ENCODE peak calls at places on chromosomes 13 and 19, in nine cellular contexts. K is uterus; N is PC-9; W is AG04450; A is psoas muscle; L is Caco-2; V is stomach; P is HL-60; C is CD8-positive, alpha-beta memory T cell. B is an unnamed sample. For H3K27me3, the result is how much of the 10 kb centered on the place peaks cover.

GRCh38 chr13:97308735-97309429 is 86.7 kb downstream of the MBNL2 start:
- DNase-seq in L (no peak), K (no peak), N (no peak), W (no peak), P (no peak), A (no peak), C (no peak), V (no peak), B (no peak)

GRCh38 chr13:110415669-110416068 is 108.6 kb downstream of the COL4A2 start:
- DNase-seq in A (no peak), V (no peak), P (no peak), C (no peak), K (peak), L (peak), N (peak), W (no peak), B (no peak)

GRCh38 chr19:45469835-45470146 is 2.0 kb downstream of the FOSB start:
- DNase-seq in L (peak), A (no peak), N (no peak), P (peak), K (no peak), V (peak), W (no peak), C (no peak), B (no peak)

GRCh38 chr13:51243832-51244231 is 21.6 kb downstream of the FAM124A start:
- DNase-seq in A (no peak), N (no peak), W (no peak), V (no peak), L (no peak), C (no peak), P (no peak), K (no peak), B (no peak)

GRCh38 chr13:23608704-23609413 is 38.6 kb downstream of the TNFRSF19 start:
- DNase-seq in A (peak), N (no peak), V (no peak), P (no peak), W (no peak), K (peak), C (no peak), L (no peak), B (no peak)

GRCh38 chr19:1446713-1447564 is 3.0 kb upstream of the APC2 start:
- DNase-seq in L (no peak), P (no peak), C (no peak), A (no peak), N (no peak), W (no peak), V (no peak), K (no peak), B (no peak)

GRCh38 chr19:1516395-1516753 is 3.6 kb upstream of the ADAMTSL5 start:
- DNase-seq in N (no peak), L (no peak), K (no peak), C (no peak), V (no peak), A (no peak), P (no peak), W (no peak), B (no peak)

GRCh38 chr19:43430142-43430710 is 15.5 kb downstream of the TEX101 start:
- DNase-seq in K (no peak), W (no peak), L (peak), V (no peak), A (no peak), N (peak), P (no peak), C (no peak), B (no peak)

GRCh38 chr19:48396871-48397176 is 3.4 kb downstream of the GRIN2D start:
- DNase-seq in L (no peak), P (no peak), V (no peak), C (no peak), W (no peak), A (no peak), N (no peak), K (no peak), B (no peak)

GRCh38 chr19:42284066-42284501 is 15.0 kb downstream of the CIC start:
- DNase-seq in N (peak), P (peak), W (peak), V (peak), K (peak), A (peak), L (peak), C (peak), B (peak)

GRCh38 chr19:42282036-42282762 is 13.1 kb downstream of the CIC start:
- DNase-seq in N (no peak), K (no peak), A (no peak), C (no peak), V (no peak), L (no peak), W (no peak), P (no peak), B (peak)

GRCh38 chr19:42281175-42282035 is 12.4 kb downstream of the CIC start:
- DNase-seq in A (peak), W (no peak), V (no peak), K (peak), N (peak), P (peak), L (peak), C (no peak), B (peak)

GRCh38 chr19:42283248-42284065 is 14.4 kb downstream of the CIC start:
- DNase-seq in A (peak), P (peak), K (peak), L (peak), C (peak), V (peak), W (peak), N (peak), B (peak)

DNA sequence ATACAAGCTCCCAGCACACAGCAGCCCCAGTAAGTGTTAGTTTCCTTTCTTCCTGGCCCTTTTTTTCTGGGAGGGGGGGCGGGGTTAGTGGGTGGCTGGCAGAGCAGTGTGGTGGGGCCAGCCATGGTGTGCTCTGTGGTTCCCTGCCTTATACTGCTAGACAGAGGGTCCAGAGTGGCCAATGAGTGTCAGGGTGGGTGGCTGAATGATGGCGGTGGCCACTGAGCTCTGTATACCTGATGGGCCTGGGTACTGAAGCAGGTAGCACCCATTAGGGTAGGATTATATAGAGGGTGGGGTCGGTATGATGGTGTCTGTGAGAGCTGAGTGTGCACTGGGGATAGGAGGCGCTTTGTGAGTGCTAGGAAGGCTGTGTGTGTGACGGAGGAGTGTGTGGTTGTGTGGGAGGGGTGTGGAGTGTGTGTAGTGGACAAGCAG is 13.8 kb downstream of the CIC start:
- DNase-seq in K (no peak), A (no peak), N (no peak), V (no peak), L (no peak), P (no peak), C (no peak), W (no peak), B (no peak)
- H3K4me3 ChIP-seq in K (no peak), A (peak), N (no peak), V (peak), L (peak), P (no peak), C (peak), W (peak), B (peak)

DNA sequence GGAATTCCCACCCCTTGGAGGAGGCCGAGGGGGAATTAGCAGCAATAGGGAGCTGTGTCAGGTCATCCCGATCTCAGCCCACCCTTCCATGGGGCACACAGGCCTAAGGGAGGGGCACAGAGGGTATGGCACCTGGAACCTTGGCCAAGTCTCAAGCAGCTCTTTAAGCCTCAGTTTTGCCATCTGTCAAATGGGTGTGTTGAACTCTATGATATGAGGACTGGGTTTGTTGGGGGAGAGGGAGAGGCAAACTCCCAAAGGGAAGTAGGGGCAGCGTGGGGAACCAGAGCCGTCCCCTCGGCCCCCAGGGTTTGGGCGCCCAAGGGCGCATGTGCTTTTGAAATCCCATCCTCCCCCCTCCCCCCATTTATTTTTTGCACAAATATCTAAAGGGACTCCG is 49.7 kb downstream of the COLGALT1 start:
- DNase-seq in C (no peak), K (no peak), L (no peak), N (no peak), A (no peak), P (no peak), W (no peak), V (no peak), B (no peak)
- H3K27me3 ChIP-seq in C (under half), K (under half), L (under half), N (under half), A (under half), P (under half), W (under half), V (under half), B (under half)

DNA sequence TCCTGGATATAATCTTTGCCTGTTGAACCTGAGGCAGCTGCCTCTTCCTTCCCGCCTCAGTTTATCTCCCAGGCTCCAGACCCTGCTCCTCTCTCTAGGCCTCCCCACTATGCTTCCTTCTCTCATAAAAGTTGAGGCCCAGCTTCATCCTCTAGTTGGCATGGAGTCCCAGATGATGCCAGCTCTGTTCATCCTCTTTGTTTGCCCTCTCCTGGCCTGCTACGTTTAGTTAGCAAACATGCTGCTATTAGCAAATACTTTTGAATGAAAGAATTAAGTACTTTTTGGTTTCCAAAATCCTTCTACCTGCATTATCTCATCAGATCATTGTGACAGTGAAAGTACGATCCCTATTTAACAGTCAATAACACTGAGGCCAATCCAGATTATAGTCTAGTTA is 472.5 kb downstream of the COG6 start:
- DNase-seq in A (no peak), C (no peak), W (no peak), K (no peak), V (no peak), L (no peak), P (no peak), N (no peak), B (no peak)
- H3K4me3 ChIP-seq in A (no peak), C (no peak), W (no peak), K (no peak), V (no peak), L (no peak), P (no peak), N (no peak), B (no peak)

GRCh38 chr13:94140027-94140426 is 339.5 kb downstream of the DCT start:
- DNase-seq in L (no peak), V (no peak), W (no peak), A (no peak), K (no peak), N (no peak), C (no peak), P (no peak), B (no peak)

GRCh38 chr13:94138831-94139230 is 340.7 kb downstream of the DCT start:
- DNase-seq in A (no peak), L (no peak), N (no peak), W (no peak), P (no peak), K (no peak), C (no peak), V (no peak), B (no peak)

GRCh38 chr13:94143624-94144350 is 335.7 kb downstream of the DCT start:
- DNase-seq in P (no peak), C (no peak), N (no peak), V (no peak), W (no peak), A (no peak), L (no peak), K (no peak), B (no peak)

GRCh38 chr13:94139393-94139995 is 340.0 kb downstream of the DCT start:
- DNase-seq in K (no peak), V (no peak), W (peak), C (no peak), N (no peak), P (no peak), A (no peak), L (no peak), B (no peak)
- H3K27me3 ChIP-seq in K (under half), V (under half), W (under half), C (under half), N (under half), P (under half), A (under half), L (under half), B (under half)

DNA sequence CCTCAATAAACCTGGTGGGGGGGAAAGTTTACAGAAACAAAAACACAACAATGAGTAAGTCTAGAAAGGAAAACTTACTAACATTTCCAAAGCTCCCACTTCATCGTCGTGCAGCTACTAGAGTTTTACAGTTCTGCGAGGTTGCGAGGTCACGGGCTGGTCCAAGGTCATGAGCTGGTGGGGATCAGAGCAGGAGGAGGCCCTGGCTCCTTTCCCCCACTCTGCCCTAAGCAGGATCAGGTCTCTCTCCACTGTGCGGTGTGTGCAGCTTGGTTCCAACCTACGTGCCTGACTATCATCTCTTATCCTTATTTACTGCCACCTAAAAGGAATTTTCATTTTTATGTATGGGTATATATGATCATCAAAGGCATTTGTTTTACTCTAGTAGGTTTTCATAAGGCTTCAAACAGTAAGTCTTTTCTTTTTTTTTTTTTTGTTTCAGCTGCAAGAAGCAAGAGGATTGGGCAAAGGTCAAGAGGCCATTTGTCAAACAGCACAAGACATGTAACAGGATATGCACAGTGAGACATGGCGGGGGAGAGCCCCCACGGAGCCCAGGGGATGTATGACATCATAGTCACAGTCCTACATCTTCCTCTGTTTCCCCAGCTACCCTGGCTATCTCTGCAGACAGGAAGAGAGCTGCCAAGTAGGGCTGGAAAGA is 76.6 kb upstream of the POMP start:
- DNase-seq in N (no peak), C (no peak), K (no peak), L (peak), V (no peak), P (peak), W (no peak), A (no peak), B (no peak)
- H3K4me3 ChIP-seq in N (no peak), C (no peak), K (no peak), L (no peak), V (no peak), P (no peak), W (no peak), A (no peak), B (no peak)

DNA sequence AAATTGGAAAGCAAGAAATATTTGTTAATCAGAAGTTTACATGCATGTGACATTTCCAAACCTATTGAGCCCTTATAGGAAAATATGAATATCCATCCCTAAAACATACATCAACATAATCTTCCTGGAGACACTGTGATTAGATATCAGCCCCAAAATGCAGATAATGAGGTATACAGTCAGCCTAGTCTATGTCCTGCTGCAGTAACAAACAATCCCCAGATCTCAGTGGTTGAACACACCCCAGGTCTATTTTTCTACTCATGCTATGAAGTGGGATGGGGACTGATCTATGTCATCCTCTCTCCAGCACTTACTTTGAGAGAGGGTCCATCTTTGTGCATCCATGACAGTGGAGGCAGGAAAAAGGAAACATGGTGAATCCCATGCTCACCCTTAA is 31.2 kb downstream of the CACNA1A start:
- DNase-seq in W (no peak), P (no peak), K (no peak), L (no peak), N (no peak), C (no peak), V (no peak), A (no peak), B (no peak)
- H3K27me3 ChIP-seq in W (under half), P (under half), K (under half), L (under half), N (under half), C (under half), V (under half), A (under half), B (under half)

GRCh38 chr19:50548191-50549058 is 19.8 kb downstream of the LRRC4B start:
- DNase-seq in A (no peak), N (no peak), C (no peak), V (no peak), K (no peak), L (no peak), P (no peak), W (no peak), B (no peak)
- H3K4me3 ChIP-seq in A (no peak), N (no peak), C (no peak), V (no peak), K (no peak), L (no peak), P (no peak), W (no peak), B (no peak)

GRCh38 chr19:3266092-3266693 is 41.7 kb downstream of the CELF5 start:
- DNase-seq in L (no peak), V (no peak), P (no peak), C (no peak), A (no peak), K (no peak), W (no peak), N (no peak), B (no peak)
- H3K27me3 ChIP-seq in L (under half), V (under half), P (under half), C (under half), A (under half), K (under half), W (under half), N (under half), B (under half)